ENCODE peak calls at places on chromosomes 16 and 17, in ten cellular contexts. E is transverse colon, S is Peyer's patch, G is K562, D is IMR-90, I is prostate gland, Q is HepG2, Z is H1, Y is body of pancreas, H is adrenal gland. X is an unnamed sample. For H3K27me3, the result is how much of the 10 kb centered on the place peaks cover.

GRCh38 chr16:62194828-62195227 is 158.6 kb upstream of the CDH8 start:
- DNase-seq in E (no peak), S (no peak), G (no peak), D (no peak), I (no peak), Q (no peak), Z (no peak), Y (no peak), H (no peak), X (no peak)

GRCh38 chr17:28744104-28744801 is 442 bp downstream of the TRAF4 start:
- DNase-seq in E (peak), S (peak), G (peak), D (peak), I (no peak), Q (peak), Z (no peak), Y (peak), H (peak), X (peak)

GRCh38 chr17:55609737-55610201 is 98.5 kb upstream of the SMIM36 start:
- DNase-seq in E (peak), S (no peak), G (no peak), D (peak), I (no peak), Q (no peak), Z (no peak), Y (no peak), H (peak), X (peak)

GRCh38 chr16:88619859-88620655 is 18.3 kb upstream of the IL17C start:
- DNase-seq in E (peak), S (no peak), G (no peak), D (peak), I (no peak), Q (no peak), Z (no peak), Y (no peak), H (no peak), X (no peak)

GRCh38 chr17:17151962-17152361 is 54.2 kb downstream of the PLD6 start:
- DNase-seq in E (peak), S (no peak), G (no peak), D (peak), I (peak), Q (no peak), Z (no peak), Y (peak), H (peak), X (peak)

GRCh38 chr17:39281806-39282205 is 56.1 kb upstream of the STAC2 start:
- DNase-seq in E (no peak), S (no peak), G (peak), D (peak), I (no peak), Q (no peak), Z (no peak), Y (no peak), H (no peak), X (no peak)

GRCh38 chr16:77877712-77878111 is 89.3 kb downstream of the VAT1L start:
- DNase-seq in E (no peak), S (no peak), G (no peak), D (peak), I (no peak), Q (peak), Z (no peak), Y (no peak), H (peak), X (no peak)

GRCh38 chr17:81508639-81509047 is 4.0 kb downstream of the ACTG1 start:
- DNase-seq in E (no peak), S (no peak), G (no peak), D (peak), I (no peak), Q (peak), Z (no peak), Y (peak), H (peak), X (peak)

GRCh38 chr16:53905028-53905427 is 201.1 kb downstream of the FTO start:
- DNase-seq in E (no peak), S (no peak), G (no peak), D (no peak), I (no peak), Q (no peak), Z (no peak), Y (no peak), H (no peak), X (no peak)

GRCh38 chr17:2837147-2837561 is 40.9 kb downstream of the RAP1GAP2 start:
- DNase-seq in E (no peak), S (no peak), G (no peak), D (no peak), I (no peak), Q (no peak), Z (no peak), Y (no peak), H (no peak), X (no peak)

GRCh38 chr17:38735161-38735997 is 5.2 kb downstream of the CISD3 start:
- DNase-seq in E (peak), S (peak), G (peak), D (no peak), I (no peak), Q (peak), Z (no peak), Y (peak), H (peak), X (no peak)

GRCh38 chr16:48156790-48157209 is 1.0 kb upstream of the ABCC12 start:
- DNase-seq in E (peak), S (peak), G (peak), D (peak), I (peak), Q (peak), Z (peak), Y (peak), H (peak), X (peak)

GRCh38 chr17:1512351-1512750 is 4.1 kb downstream of the INPP5K start:
- DNase-seq in E (no peak), S (no peak), G (no peak), D (no peak), I (no peak), Q (no peak), Z (no peak), Y (no peak), H (no peak), X (no peak)

GRCh38 chr17:78658281-78658785 is 81.1 kb upstream of the DNAH17 start:
- DNase-seq in E (no peak), S (peak), G (no peak), D (peak), I (no peak), Q (no peak), Z (no peak), Y (no peak), H (peak), X (peak)

GRCh38 chr17:81160306-81160705 is 5.0 kb upstream of the PVALEF start:
- DNase-seq in E (peak), S (no peak), G (no peak), D (no peak), I (no peak), Q (no peak), Z (no peak), Y (peak), H (peak), X (peak)

GRCh38 chr16:88510091-88510719 is 57.1 kb downstream of the ZFPM1 start:
- DNase-seq in E (no peak), S (no peak), G (no peak), D (no peak), I (peak), Q (no peak), Z (no peak), Y (no peak), H (no peak), X (no peak)

GRCh38 chr16:50744911-50745310 is 3.0 kb downstream of the CYLD start:
- DNase-seq in E (no peak), S (no peak), G (no peak), D (peak), I (no peak), Q (no peak), Z (no peak), Y (no peak), H (no peak), X (no peak)

GRCh38 chr17:10802487-10803284 is 1.2 kb downstream of the TMEM238L start:
- DNase-seq in E (peak), S (peak), G (no peak), D (no peak), I (no peak), Q (no peak), Z (no peak), Y (no peak), H (no peak), X (no peak)

GRCh38 chr16:4373356-4373908 is 1.8 kb downstream of the VASN start:
- DNase-seq in E (no peak), S (no peak), G (no peak), D (no peak), I (no peak), Q (no peak), Z (no peak), Y (no peak), H (no peak), X (no peak)

GRCh38 chr17:17853811-17854527 is 17.2 kb upstream of the SREBF1 start:
- DNase-seq in E (no peak), S (no peak), G (no peak), D (no peak), I (no peak), Q (no peak), Z (no peak), Y (no peak), H (no peak), X (no peak)

GRCh38 chr17:37176683-37177082 is 199.1 kb upstream of the C17orf78 start:
- DNase-seq in E (no peak), S (no peak), G (no peak), D (peak), I (no peak), Q (no peak), Z (no peak), Y (no peak), H (no peak), X (no peak)

GRCh38 chr17:41211845-41212466 is 14.5 kb upstream of the KRTAP9-2 start:
- DNase-seq in E (peak), S (peak), G (no peak), D (peak), I (no peak), Q (no peak), Z (no peak), Y (no peak), H (no peak), X (no peak)

GRCh38 chr16:30958164-30959083 is 870 bp downstream of the SETD1A start:
- DNase-seq in E (peak), S (no peak), G (peak), D (peak), I (no peak), Q (peak), Z (no peak), Y (peak), H (peak), X (no peak)

DNA sequence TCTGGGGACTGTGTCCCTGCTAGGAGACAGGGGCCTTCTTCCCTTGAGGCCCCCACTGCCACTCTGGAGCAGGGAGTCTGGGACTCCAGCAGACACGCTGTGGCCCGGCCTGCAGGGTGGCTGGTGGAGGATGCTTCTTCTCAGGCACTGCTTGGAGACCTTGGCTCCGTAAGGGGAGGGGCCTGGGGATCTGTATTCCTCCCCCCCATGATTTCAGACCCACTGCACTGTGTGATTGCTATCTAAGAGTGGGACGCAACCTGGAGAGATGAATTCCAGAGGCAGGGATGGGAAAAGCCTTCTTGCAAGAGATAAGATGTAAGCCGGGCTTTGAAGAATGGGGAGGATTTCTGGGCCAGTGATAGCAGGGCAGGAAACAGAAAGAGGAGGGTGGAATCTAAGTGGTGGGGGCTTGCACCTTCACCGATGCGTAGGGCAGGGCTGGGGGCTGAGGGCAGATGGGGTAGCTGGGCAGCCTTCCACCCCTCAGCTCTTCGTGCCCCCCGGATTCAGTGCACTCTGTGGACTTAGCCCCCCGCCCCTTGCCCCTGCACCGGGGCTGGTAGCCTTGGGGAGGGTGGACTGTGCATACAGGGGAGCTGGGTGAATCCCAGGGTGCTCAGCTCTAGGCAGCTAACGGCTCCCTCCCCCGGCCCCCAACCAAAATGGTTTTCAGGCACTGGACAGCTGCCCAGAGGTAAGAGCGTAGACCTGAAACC is 5.2 kb upstream of the GSE1 start:
- DNase-seq in E (no peak), S (no peak), G (no peak), D (no peak), I (no peak), Q (no peak), Z (no peak), Y (no peak), H (no peak), X (no peak)
- TF ChIP-seq CTCF in E (no peak), S (no peak), G (no peak), D (no peak), I (no peak), Q (no peak), Z (no peak), Y (no peak), H (no peak), X (no peak)

DNA sequence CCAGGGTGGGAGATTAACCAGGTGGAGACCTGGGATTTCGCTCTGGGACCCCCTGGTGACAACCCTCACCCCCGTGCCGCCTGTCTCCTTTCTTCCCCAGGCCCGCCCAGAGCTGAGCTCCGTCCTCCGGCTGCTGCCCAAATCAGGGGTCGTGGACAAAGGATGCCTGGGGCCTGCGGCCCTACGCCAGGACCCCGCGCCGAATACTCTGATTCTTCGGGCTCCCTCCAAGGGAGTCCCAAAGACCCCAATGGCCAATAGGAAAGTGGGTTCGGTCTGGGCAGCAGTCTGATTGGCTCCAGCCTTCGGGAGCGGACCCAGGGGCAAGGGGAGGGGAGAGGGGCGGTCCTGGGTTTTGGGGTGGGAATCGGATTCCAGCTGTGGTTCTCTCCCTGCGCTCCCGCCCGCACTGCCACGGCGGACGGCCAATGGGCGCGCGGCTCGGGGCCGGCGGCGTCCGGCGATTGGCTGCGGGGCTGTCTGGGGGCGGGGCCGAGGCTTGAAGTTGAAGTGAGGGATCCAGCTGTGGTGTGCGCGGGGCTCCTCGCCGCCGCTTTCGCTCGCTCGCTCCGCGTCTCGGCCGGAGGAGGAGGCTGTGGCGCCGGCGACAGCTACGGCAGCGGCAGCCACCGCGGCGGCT is at the start of gene CACNA1G:
- DNase-seq in E (peak), S (peak), G (peak), D (peak), I (peak), Q (peak), Z (peak), Y (peak), H (peak), X (peak)
- H3K27me3 ChIP-seq in E (half or more), S (under half), G (half or more), D (half or more), I (under half), Q (under half), Z (under half), Y (under half), H (under half), X (half or more)

GRCh38 chr16:24315343-24315742 is 59.2 kb downstream of the CACNG3 start:
- DNase-seq in E (no peak), S (no peak), G (no peak), D (no peak), I (no peak), Q (no peak), Z (no peak), Y (no peak), H (no peak), X (no peak)
- TF ChIP-seq POLR2A in E (no peak), S (no peak), G (no peak), D (no peak), I (no peak), Q (no peak), Z (no peak), Y (no peak), H (no peak), X (no peak)

GRCh38 chr17:59353106-59353854 is 21.8 kb downstream of the YPEL2 start:
- DNase-seq in E (no peak), S (no peak), G (no peak), D (no peak), I (no peak), Q (no peak), Z (no peak), Y (no peak), H (no peak), X (no peak)
- TF ChIP-seq CTCF in E (no peak), S (no peak), G (no peak), D (no peak), I (no peak), Q (no peak), Z (no peak), Y (no peak), H (no peak), X (no peak)

DNA sequence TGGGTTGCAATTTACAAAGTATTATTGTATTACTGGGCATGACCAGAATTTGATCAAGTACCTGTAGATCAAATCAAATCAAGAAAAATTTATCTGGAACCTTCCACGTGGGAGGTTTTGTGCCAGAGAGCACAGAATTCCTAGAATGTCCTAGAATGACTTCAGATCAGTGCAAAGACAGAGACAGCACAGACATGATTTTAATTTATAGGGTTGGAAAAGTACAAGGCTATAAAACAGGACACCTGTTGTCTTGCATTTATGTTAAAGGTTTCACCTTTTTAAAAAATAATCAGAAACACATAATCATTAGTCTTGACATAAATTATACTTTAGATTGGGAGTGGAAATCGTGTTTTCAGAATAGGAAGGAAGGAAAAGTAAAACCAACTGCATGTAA is 100.2 kb downstream of the SNX11 start:
- DNase-seq in E (no peak), S (no peak), G (no peak), D (no peak), I (no peak), Q (no peak), Z (no peak), Y (no peak), H (no peak), X (no peak)
- H3K27me3 ChIP-seq in E (under half), S (under half), G (under half), D (under half), I (under half), Q (under half), Z (under half), Y (under half), H (under half), X (under half)

GRCh38 chr17:8430966-8431365 is 4.7 kb upstream of the NDEL1 start:
- DNase-seq in E (no peak), S (no peak), G (no peak), D (peak), I (no peak), Q (no peak), Z (no peak), Y (no peak), H (peak), X (peak)
- TF ChIP-seq POLR2A in E (no peak), S (no peak), G (no peak), D (no peak), I (no peak), Q (no peak), Z (no peak), Y (no peak), H (peak), X (no peak)

X was measured in sigmoid colon.